ENCODE peak calls at places on chromosomes 2 and 18, in seven cellular contexts. X is fibroblast of lung, T is ovary, A is neural progenitor cell, Q is colonic mucosa, K is stomach, R is K562. D is an unnamed sample.

GRCh38 chr18:79797518-79798345 is at the start of gene KCNG2:
- DNase-seq in X (peak; percentile 26), T (no peak), A (peak; percentile 87), Q (no peak), K (no peak), R (no peak), D (peak; percentile 47)

GRCh38 chr2:166148811-166149400 is 21.1 kb upstream of the SCN1A start:
- DNase-seq in X (no peak), T (no peak), A (no peak), Q (no peak), K (no peak), R (no peak), D (no peak)

GRCh38 chr2:100529900-100530299 is 32.9 kb upstream of the PDCL3 start:
- DNase-seq in X (no peak), T (no peak), A (no peak), Q (no peak), K (no peak), R (no peak), D (no peak)

GRCh38 chr2:170679607-170680079 is 35.5 kb upstream of the SP5 start:
- DNase-seq in X (no peak), T (no peak), A (peak; percentile 26), Q (peak; percentile 47), K (no peak), R (no peak), D (no peak)

GRCh38 chr2:42562474-42563144 is 5.8 kb upstream of the MTA3 start:
- DNase-seq in X (no peak), T (no peak), A (no peak), Q (peak; percentile 91), K (peak; percentile 86), R (no peak), D (no peak)

GRCh38 chr2:186603208-186603765 is 13.4 kb downstream of the ITGAV start:
- DNase-seq in X (peak; percentile 45), T (no peak), A (no peak), Q (no peak), K (no peak), R (no peak), D (peak; percentile 41)

GRCh38 chr2:14016289-14016955 is 616.1 kb upstream of the LRATD1 start:
- DNase-seq in X (peak; percentile 69), T (no peak), A (no peak), Q (no peak), K (peak; percentile 73), R (no peak), D (no peak)

GRCh38 chr2:96143848-96144480 is 1.3 kb downstream of the DUSP2 start:
- DNase-seq in X (no peak), T (peak; percentile 34), A (peak; percentile 54), Q (no peak), K (peak; percentile 48), R (no peak), D (no peak)

GRCh38 chr18:64589000-64589399 is 440.1 kb upstream of the LINC00305 start:
- DNase-seq in X (no peak), T (no peak), A (no peak), Q (no peak), K (no peak), R (no peak), D (no peak)

GRCh38 chr2:147844691-147845607 is at the start of gene ACVR2A:
- DNase-seq in X (peak; percentile 47), T (peak; percentile 59), A (peak; percentile 83), Q (peak; percentile 57), K (peak; percentile 51), R (peak; percentile 23), D (peak; percentile 58)

GRCh38 chr2:1581965-1582625 is 162.2 kb downstream of the PXDN start:
- DNase-seq in X (no peak), T (no peak), A (peak; percentile 26), Q (no peak), K (no peak), R (no peak), D (no peak)

GRCh38 chr2:205768815-205769493 is 86.7 kb downstream of the NRP2 start:
- DNase-seq in X (peak; percentile 64), T (no peak), A (no peak), Q (no peak), K (no peak), R (no peak), D (peak; percentile 49)

GRCh38 chr18:8177330-8178016 is 431.8 kb upstream of the RAB12 start:
- DNase-seq in X (peak; percentile 76), T (no peak), A (peak; percentile 18), Q (no peak), K (peak; percentile 28), R (no peak), D (peak; percentile 85)

GRCh38 chr2:127064642-127065250 is 42.2 kb downstream of the BIN1 start:
- DNase-seq in X (peak; percentile 97), T (peak; percentile 78), A (peak; percentile 63), Q (peak; percentile 81), K (peak; percentile 85), R (peak; percentile 94), D (peak; percentile 92)

GRCh38 chr2:117470311-117471095 is 344.0 kb upstream of the DDX18 start:
- DNase-seq in X (no peak), T (no peak), A (peak; percentile 80), Q (peak; percentile 49), K (peak; percentile 51), R (peak; percentile 22), D (no peak)

GRCh38 chr2:197204855-197205254 is 105.7 kb downstream of the ANKRD44 start:
- DNase-seq in X (peak; percentile 72), T (no peak), A (no peak), Q (no peak), K (no peak), R (no peak), D (no peak)

GRCh38 chr2:196275646-196276352 is 104.4 kb upstream of the STK17B start:
- DNase-seq in X (no peak), T (no peak), A (no peak), Q (peak; percentile 29), K (no peak), R (no peak), D (no peak)

GRCh38 chr2:224042191-224042696 is 3.2 kb upstream of the SERPINE2 start:
- DNase-seq in X (peak; percentile 46), T (peak; percentile 41), A (no peak), Q (no peak), K (no peak), R (no peak), D (no peak)

GRCh38 chr2:147689510-147689909 is 155.3 kb upstream of the ACVR2A start:
- DNase-seq in X (no peak), T (no peak), A (no peak), Q (no peak), K (no peak), R (no peak), D (no peak)

GRCh38 chr18:12904012-12904516 is 20.0 kb upstream of the PTPN2 start:
- DNase-seq in X (peak; percentile 20), T (peak; percentile 54), A (no peak), Q (no peak), K (no peak), R (peak; percentile 50), D (no peak)

DNA sequence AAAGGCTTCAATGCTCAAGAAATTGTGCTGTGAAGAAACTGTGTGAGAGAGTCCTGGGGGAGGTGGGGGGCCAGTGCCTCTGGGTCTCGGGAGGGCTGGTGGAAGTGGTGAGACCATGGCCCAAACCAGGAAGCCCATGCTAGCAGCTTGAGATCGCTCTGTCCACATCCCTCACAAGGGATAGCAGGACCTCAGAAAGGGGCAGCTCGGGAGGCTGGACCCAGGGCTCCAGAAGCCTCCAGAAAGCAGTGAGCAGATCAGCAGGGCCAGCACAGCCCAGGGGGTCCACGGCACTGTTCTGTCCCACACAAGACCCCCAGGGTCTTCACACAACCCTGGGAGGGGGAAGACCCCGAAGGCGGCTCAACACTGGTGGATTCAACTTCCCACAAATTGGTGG is 24.1 kb downstream of the ST8SIA5 start:
- DNase-seq in X (no peak), T (no peak), A (no peak), Q (no peak), K (no peak), R (no peak), D (no peak)
- H3K36me3 ChIP-seq in X (no peaks in the 10 kb centered on the region), T (no peaks in the 10 kb centered on the region), A (no peaks in the 10 kb centered on the region), Q (no peaks in the 10 kb centered on the region), K (no peaks in the 10 kb centered on the region), R (no peaks in the 10 kb centered on the region), D (no peaks in the 10 kb centered on the region)

GRCh38 chr2:85811850-85812735 is 58.3 kb downstream of the ATOH8 start:
- DNase-seq in X (no peak), T (no peak), A (no peak), Q (no peak), K (no peak), R (no peak), D (no peak)

GRCh38 chr2:85811173-85811849 is 57.5 kb downstream of the ATOH8 start:
- DNase-seq in X (peak; percentile 70), T (peak; percentile 74), A (no peak), Q (peak; percentile 76), K (peak; percentile 45), R (no peak), D (peak; percentile 67)

GRCh38 chr2:85807756-85808155 is 54.0 kb downstream of the ATOH8 start:
- DNase-seq in X (no peak), T (no peak), A (no peak), Q (no peak), K (no peak), R (no peak), D (no peak)

GRCh38 chr2:85813211-85813977 is 59.6 kb downstream of the ATOH8 start:
- DNase-seq in X (no peak), T (no peak), A (no peak), Q (no peak), K (no peak), R (no peak), D (no peak)

GRCh38 chr2:85810376-85811172 is 56.8 kb downstream of the ATOH8 start:
- DNase-seq in X (no peak), T (no peak), A (no peak), Q (no peak), K (no peak), R (no peak), D (no peak)
- H3K27ac ChIP-seq in X (no peak overlapping the region), T (no peak overlapping the region), A (no peak overlapping the region), Q (no peak overlapping the region), K (peak overlapping the region; percentile 62), R (no peak overlapping the region), D (no peak overlapping the region)

DNA sequence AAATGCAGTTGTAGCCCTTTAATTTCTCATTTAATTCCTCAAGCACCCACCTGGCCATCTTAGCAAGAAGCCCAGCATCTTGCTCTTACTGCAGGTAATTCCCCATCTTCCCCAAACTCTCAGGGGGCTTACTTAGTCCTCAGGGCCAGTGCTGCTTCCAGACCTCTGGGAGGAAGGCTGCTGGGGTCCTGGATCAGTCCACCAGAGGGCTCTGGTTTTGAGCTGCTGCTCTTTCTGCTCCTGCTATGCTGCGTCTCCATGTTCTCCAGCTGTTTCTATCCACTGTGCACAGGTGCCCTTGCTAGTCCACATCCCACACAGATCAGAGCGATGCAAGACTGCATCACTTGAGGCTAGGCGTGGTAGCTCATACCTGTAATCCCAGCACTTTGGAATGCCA is 34.5 kb upstream of the TMEM87B start:
- DNase-seq in X (no peak), T (no peak), A (peak; percentile 50), Q (no peak), K (no peak), R (no peak), D (no peak)
- TF ChIP-seq CTCF in X (no peak), T (no peak), A (peak; percentile 47), Q (no peak), K (no peak), R (peak; percentile 43), D (peak; percentile 22)

DNA sequence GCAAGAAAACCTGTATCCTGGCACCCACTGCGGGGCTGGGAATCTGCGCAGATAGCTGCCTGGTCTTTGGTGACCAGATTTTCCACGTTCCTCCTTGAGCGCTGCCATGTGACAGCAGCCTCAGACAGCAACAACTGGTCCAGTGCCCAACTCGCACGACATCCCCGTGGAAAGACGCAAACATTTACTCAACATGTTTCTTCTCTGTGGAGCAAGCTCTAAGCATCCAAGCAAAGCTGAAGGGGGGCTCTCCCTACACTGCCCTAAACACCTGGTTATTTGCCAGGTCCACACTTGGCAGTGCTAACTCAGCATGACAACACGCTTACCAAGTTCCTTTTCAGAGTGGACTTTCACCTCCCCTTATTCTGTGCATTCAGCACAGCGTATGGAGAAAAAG is 11.3 kb downstream of the ZNF516 start:
- DNase-seq in X (no peak), T (no peak), A (no peak), Q (no peak), K (no peak), R (no peak), D (no peak)
- H3K36me3 ChIP-seq in X (no peaks in the 10 kb centered on the region), T (no peaks in the 10 kb centered on the region), A (no peaks in the 10 kb centered on the region), Q (no peaks in the 10 kb centered on the region), K (no peaks in the 10 kb centered on the region), R (no peaks in the 10 kb centered on the region), D (no peaks in the 10 kb centered on the region)